ENCODE peak calls at places on chromosome 10, in seven cellular contexts. S is psoas muscle; P is CD4-positive, CD25-positive, alpha-beta regulatory T cell; A is ovary; B is neural progenitor cell; V is tibial artery; Z is spleen. O is an unnamed sample. For H3K4me1, the result is how much of the 10 kb centered on the place peaks cover.

GRCh38 chr10:70364001-70364771 is 18.2 kb downstream of the LRRC20 start:
- DNase-seq in S (peak), P (peak), A (peak), B (peak), V (peak), Z (peak), O (peak)

GRCh38 chr10:36606234-36606839 is 519.1 kb upstream of the ANKRD30A start:
- DNase-seq in S (no peak), P (no peak), A (no peak), B (no peak), V (no peak), Z (no peak), O (no peak)

GRCh38 chr10:114525368-114525949 is 121.2 kb upstream of the AFAP1L2 start:
- DNase-seq in S (no peak), P (no peak), A (no peak), B (peak), V (no peak), Z (no peak), O (no peak)

GRCh38 chr10:60029441-60029840 is 123.1 kb upstream of the CCDC6 start:
- DNase-seq in S (no peak), P (no peak), A (no peak), B (no peak), V (no peak), Z (no peak), O (no peak)

GRCh38 chr10:86644412-86645110 is 9.8 kb upstream of the OPN4 start:
- DNase-seq in S (no peak), P (no peak), A (no peak), B (no peak), V (peak), Z (peak), O (peak)

GRCh38 chr10:62437696-62438095 is 63.5 kb downstream of the ZNF365 start:
- DNase-seq in S (no peak), P (no peak), A (no peak), B (peak), V (no peak), Z (no peak), O (no peak)

GRCh38 chr10:99540673-99541531 is 8.2 kb downstream of the NKX2-3 start:
- DNase-seq in S (no peak), P (no peak), A (no peak), B (peak), V (no peak), Z (no peak), O (no peak)

GRCh38 chr10:96665306-96665705 is 55.0 kb downstream of the PIK3AP1 start:
- DNase-seq in S (no peak), P (no peak), A (no peak), B (no peak), V (no peak), Z (no peak), O (no peak)

GRCh38 chr10:68666280-68666760 is 54.7 kb upstream of the CCAR1 start:
- DNase-seq in S (no peak), P (no peak), A (no peak), B (no peak), V (no peak), Z (no peak), O (no peak)

GRCh38 chr10:43228783-43229207 is 38.1 kb downstream of the RASGEF1A start:
- DNase-seq in S (peak), P (no peak), A (no peak), B (no peak), V (peak), Z (peak), O (peak)
- H3K4me3 ChIP-seq in S (peak), P (peak), A (no peak), B (peak), V (peak), Z (peak), O (no peak)

GRCh38 chr10:5532618-5533097 is 7.9 kb downstream of the CALML3 start:
- DNase-seq in S (no peak), P (no peak), A (no peak), B (no peak), V (peak), Z (peak), O (peak)

GRCh38 chr10:5534051-5534821 is 9.5 kb downstream of the CALML3 start:
- DNase-seq in S (peak), P (no peak), A (no peak), B (no peak), V (peak), Z (peak), O (peak)

GRCh38 chr10:5533098-5533731 is 8.5 kb downstream of the CALML3 start:
- DNase-seq in S (peak), P (no peak), A (no peak), B (no peak), V (peak), Z (peak), O (peak)

GRCh38 chr10:5536486-5536885 is 11.7 kb downstream of the CALML3 start:
- DNase-seq in S (no peak), P (no peak), A (no peak), B (no peak), V (peak), Z (peak), O (no peak)

DNA sequence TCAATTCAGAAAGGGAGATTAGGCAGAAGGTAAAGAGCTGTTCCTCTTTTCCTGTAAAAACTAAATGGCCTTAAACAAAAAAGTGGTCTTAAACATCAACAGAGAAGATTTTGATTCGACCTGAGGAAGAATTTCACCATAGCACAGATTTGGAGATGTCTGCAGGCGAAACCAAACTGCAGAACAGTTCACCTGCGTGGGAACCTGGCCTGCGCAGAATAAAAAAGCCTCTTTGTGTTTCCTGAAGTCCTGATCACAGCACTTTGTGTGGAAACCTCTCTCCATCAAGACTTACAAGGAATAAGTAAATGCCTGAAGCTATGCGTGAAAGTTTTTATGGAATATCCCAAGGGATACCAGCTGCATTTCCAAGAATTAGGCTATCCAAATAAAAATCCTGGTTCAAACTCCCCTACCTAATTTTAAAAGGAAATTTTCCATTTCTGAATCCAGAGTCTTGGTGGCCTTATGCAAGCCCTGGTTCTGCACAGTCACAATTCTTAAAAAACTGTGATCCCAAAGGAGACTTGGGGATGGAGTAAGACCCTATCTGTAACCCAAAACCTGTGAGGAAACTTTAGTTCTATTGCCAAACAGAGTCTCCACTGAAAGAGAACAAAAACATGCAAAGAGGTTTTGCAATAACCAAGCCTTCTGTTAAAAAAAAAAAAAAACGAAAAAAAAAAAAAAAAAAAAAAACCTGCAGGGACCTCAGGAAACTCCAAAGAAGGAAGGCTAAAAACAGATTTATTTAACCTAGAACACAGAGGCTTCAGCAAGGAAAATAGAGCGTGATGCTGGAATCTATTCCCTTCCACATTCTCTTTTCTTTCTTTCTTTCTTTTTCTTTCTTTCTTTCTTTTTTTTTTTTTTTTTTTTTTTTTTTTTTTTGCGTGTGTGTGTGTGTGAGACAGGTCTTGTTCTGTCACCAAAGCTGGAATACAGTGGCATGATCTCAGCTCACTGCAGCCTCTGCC is 10.4 kb downstream of the CALML3 start:
- DNase-seq in S (peak), P (no peak), A (peak), B (no peak), V (peak), Z (peak), O (peak)
- H3K27ac ChIP-seq in S (peak), P (no peak), A (peak), B (no peak), V (peak), Z (no peak), O (peak)

GRCh38 chr10:132328130-132328529 is 3.9 kb upstream of the LRRC27 start:
- DNase-seq in S (no peak), P (no peak), A (no peak), B (no peak), V (no peak), Z (peak), O (no peak)

GRCh38 chr10:132326925-132327324 is 5.1 kb upstream of the LRRC27 start:
- DNase-seq in S (no peak), P (no peak), A (no peak), B (no peak), V (peak), Z (no peak), O (no peak)

GRCh38 chr10:132329565-132330485 is 2.2 kb upstream of the LRRC27 start:
- DNase-seq in S (no peak), P (peak), A (no peak), B (no peak), V (peak), Z (peak), O (no peak)

GRCh38 chr10:132330486-132330833 is 1.5 kb upstream of the LRRC27 start:
- DNase-seq in S (no peak), P (no peak), A (no peak), B (no peak), V (no peak), Z (no peak), O (no peak)

DNA sequence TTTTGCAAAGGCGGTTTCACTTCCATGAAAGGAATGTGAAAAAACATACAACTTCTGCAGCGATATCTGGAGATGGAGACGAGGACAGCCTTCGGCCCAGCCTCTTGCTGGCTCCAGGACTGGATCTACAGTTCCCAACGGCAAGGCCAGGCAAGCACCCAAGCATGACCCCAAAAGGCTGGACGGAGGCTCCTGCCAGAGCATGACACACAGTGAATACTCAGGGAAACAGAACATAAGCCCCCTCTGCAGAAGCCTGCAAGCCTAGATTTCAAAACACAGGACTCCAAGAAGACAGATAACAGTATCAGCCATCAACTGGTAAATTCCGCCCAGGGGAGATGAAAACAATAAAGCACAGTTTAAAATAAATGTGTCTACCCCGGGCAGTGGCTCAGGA is 3.3 kb upstream of the LRRC27 start:
- DNase-seq in S (no peak), P (no peak), A (no peak), B (no peak), V (peak), Z (peak), O (no peak)
- H3K4me1 ChIP-seq in S (under half), P (under half), A (under half), B (under half), V (under half), Z (under half), O (under half)

DNA sequence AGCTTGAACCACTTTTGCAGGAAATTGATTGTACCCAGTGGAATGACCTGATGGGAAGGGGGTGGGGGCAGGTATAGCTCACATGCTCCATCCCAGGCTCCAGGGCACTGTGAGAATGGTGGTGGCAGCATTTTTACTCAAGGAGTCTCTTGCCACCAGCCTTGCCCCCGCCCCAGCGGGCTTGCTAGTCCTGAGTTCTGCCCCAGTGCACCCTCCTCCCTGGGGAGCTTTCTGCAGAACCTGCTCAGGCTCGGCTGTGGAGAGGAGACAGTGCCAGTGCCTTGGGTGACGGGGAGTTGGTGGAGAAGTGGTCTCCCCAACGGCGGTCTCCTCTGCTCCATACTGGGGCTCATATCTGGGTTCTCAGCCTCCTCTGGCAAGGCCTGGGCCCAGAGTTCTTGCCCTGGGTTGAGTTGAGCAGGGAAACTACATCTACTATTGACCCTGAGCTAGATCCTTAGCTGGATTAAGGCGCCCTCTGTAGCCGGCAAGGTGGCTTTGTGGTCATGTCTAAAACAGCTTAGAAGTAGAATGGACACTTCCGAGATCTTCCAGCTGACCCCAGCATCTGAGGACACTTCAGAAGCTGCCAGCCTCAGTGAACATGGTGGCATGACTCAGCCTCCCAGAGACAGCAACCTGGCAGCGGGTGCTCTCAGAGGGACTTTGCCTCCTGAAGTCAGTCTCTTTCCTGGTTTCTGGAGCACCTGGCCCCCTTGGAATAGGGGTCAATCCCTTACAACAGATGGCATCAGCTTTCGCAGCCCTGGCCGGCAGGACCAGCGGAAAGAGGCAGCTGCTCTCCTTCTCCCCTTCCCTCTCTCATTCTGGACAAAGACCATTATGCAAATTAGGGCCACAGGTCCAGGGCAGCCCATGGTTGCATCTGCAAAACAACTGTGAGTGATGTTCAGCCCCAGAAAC is 363.4 kb upstream of the MKI67 start:
- DNase-seq in S (no peak), P (no peak), A (no peak), B (no peak), V (no peak), Z (no peak), O (no peak)
- H3K4me3 ChIP-seq in S (no peak), P (no peak), A (no peak), B (no peak), V (no peak), Z (no peak), O (no peak)